ENCODE peak calls at places on chromosomes 13 and 19, in five cellular contexts. One of them, this sample, is unnamed.

GRCh38 chr13:98297043-98297442 is 120.0 kb upstream of the RNF113B start:
- DNase-seq in A172: no peak
- DNase-seq in GF-D8: no peak
- DNase-seq in fibroblast of the aortic adventitia: no peak
- DNase-seq in HFF-Myc: no peak
- DNase-seq in this sample: no peak

GRCh38 chr13:44004881-44005280 is 125.2 kb downstream of the LACC1 start:
- DNase-seq in HFF-Myc: peak
- DNase-seq in GF-D8: no peak
- DNase-seq in fibroblast of the aortic adventitia: peak
- DNase-seq in A172: peak
- DNase-seq in this sample: peak

GRCh38 chr19:40286674-40287421 is 1.7 kb upstream of the AKT2 start:
- DNase-seq in GF-D8: no peak
- DNase-seq in HFF-Myc: no peak
- DNase-seq in fibroblast of the aortic adventitia: no peak
- DNase-seq in A172: no peak
- DNase-seq in this sample: no peak

GRCh38 chr13:109610517-109610916 is 175.9 kb downstream of the IRS2 start:
- DNase-seq in GF-D8: no peak
- DNase-seq in A172: peak
- DNase-seq in fibroblast of the aortic adventitia: no peak
- DNase-seq in HFF-Myc: no peak
- DNase-seq in this sample: no peak

GRCh38 chr13:46992383-46992952 is 95.6 kb upstream of the HTR2A start:
- DNase-seq in A172: peak
- DNase-seq in fibroblast of the aortic adventitia: peak
- DNase-seq in HFF-Myc: no peak
- DNase-seq in GF-D8: no peak
- DNase-seq in this sample: no peak

GRCh38 chr19:40607311-40607871 is 6.2 kb downstream of the LTBP4 start:
- DNase-seq in GF-D8: no peak
- DNase-seq in A172: no peak
- DNase-seq in fibroblast of the aortic adventitia: no peak
- DNase-seq in HFF-Myc: no peak
- DNase-seq in this sample: no peak

GRCh38 chr13:29987340-29987739 is 136.9 kb upstream of the UBL3 start:
- DNase-seq in GF-D8: no peak
- DNase-seq in A172: no peak
- DNase-seq in fibroblast of the aortic adventitia: no peak
- DNase-seq in HFF-Myc: no peak
- DNase-seq in this sample: no peak

GRCh38 chr19:17526922-17527321 is 15.5 kb downstream of the PGLS start:
- DNase-seq in A172: no peak
- DNase-seq in HFF-Myc: no peak
- DNase-seq in GF-D8: no peak
- DNase-seq in fibroblast of the aortic adventitia: no peak
- DNase-seq in this sample: no peak